ENCODE peak calls at places on chromosomes 11 and 22, in four cellular contexts. T, V, O and B are unnamed samples.

GRCh38 chr11:2509481-2510001 is 64.7 kb downstream of the KCNQ1 start:
- DNase-seq in T (no peak), V (no peak), O (no peak), B (no peak)

GRCh38 chr11:27161071-27161470 is 120.5 kb downstream of the BBOX1 start:
- DNase-seq in T (no peak), V (peak), O (no peak), B (no peak)

GRCh38 chr11:26578998-26579635 is 7.1 kb upstream of the MUC15 start:
- DNase-seq in T (no peak), V (no peak), O (no peak), B (no peak)

GRCh38 chr11:63937713-63938480 is 905 bp upstream of the NAA40 start:
- DNase-seq in T (peak), V (no peak), O (peak), B (peak)

GRCh38 chr22:40238425-40239344 is 61.0 kb downstream of the TNRC6B start:
- DNase-seq in T (no peak), V (peak), O (peak), B (no peak)

GRCh38 chr11:72758304-72758689 is 6.1 kb upstream of the ARAP1 start:
- DNase-seq in T (no peak), V (peak), O (no peak), B (no peak)

GRCh38 chr11:114412946-114413345 is 12.5 kb downstream of the RBM7 start:
- DNase-seq in T (no peak), V (no peak), O (no peak), B (no peak)

GRCh38 chr11:114155116-114155515 is 95.6 kb downstream of the ZBTB16 start:
- DNase-seq in T (no peak), V (no peak), O (no peak), B (no peak)

GRCh38 chr11:64251986-64252837 is 882 bp downstream of the PLCB3 start:
- DNase-seq in T (no peak), V (no peak), O (no peak), B (peak)

GRCh38 chr11:34148504-34149165 is 43.2 kb downstream of the NAT10 start:
- DNase-seq in T (no peak), V (no peak), O (no peak), B (no peak)

GRCh38 chr11:69154211-69154913 is 1.4 kb upstream of the SMIM38 start:
- DNase-seq in T (no peak), V (no peak), O (no peak), B (no peak)

GRCh38 chr11:118418770-118419169 is 17.4 kb downstream of the ATP5MG start:
- DNase-seq in T (no peak), V (no peak), O (no peak), B (no peak)

GRCh38 chr22:37337204-37337943 is 55.1 kb downstream of the CYTH4 start:
- DNase-seq in T (no peak), V (peak), O (no peak), B (no peak)

GRCh38 chr11:67613960-67614715 is 7.4 kb downstream of the NDUFV1 start:
- DNase-seq in T (peak), V (peak), O (peak), B (peak)

GRCh38 chr11:117502285-117502856 is 174.7 kb downstream of the CEP164 start:
- DNase-seq in T (no peak), V (no peak), O (no peak), B (no peak)

GRCh38 chr11:73912045-73912444 is 35.2 kb downstream of the PAAF1 start:
- DNase-seq in T (no peak), V (no peak), O (no peak), B (no peak)

GRCh38 chr11:89491141-89491690 is at the start of gene NOX4:
- DNase-seq in T (no peak), V (peak), O (no peak), B (no peak)

GRCh38 chr11:6397636-6398035 is 7.4 kb downstream of the SMPD1 start:
- DNase-seq in T (no peak), V (peak), O (no peak), B (no peak)

GRCh38 chr11:9716275-9717039 is 52.6 kb downstream of the SWAP70 start:
- DNase-seq in T (no peak), V (peak), O (peak), B (peak)

GRCh38 chr22:40046126-40046525 is 51.4 kb downstream of the FAM83F start:
- DNase-seq in T (peak), V (no peak), O (no peak), B (no peak)

GRCh38 chr22:30445438-30445936 is 19.9 kb downstream of the MTFP1 start:
- DNase-seq in T (no peak), V (peak), O (no peak), B (no peak)

GRCh38 chr11:81497202-81497804 is 1236.4 kb downstream of the FAM181B start:
- DNase-seq in T (peak), V (peak), O (peak), B (peak)

GRCh38 chr11:76588455-76589325 is 81.9 kb downstream of the LRRC32 start:
- DNase-seq in T (peak), V (peak), O (peak), B (peak)

GRCh38 chr11:20093775-20094174 is 66.5 kb downstream of the DBX1 start:
- DNase-seq in T (no peak), V (peak), O (no peak), B (no peak)

GRCh38 chr11:122099345-122100045 is 16.5 kb downstream of the BLID start:
- DNase-seq in T (no peak), V (peak), O (no peak), B (no peak)

GRCh38 chr11:548700-549603 is 11.6 kb downstream of the LMNTD2 start:
- DNase-seq in T (no peak), V (no peak), O (no peak), B (no peak)

GRCh38 chr22:40418366-40419201 is 48.2 kb downstream of the SGSM3 start:
- DNase-seq in T (peak), V (peak), O (no peak), B (no peak)

GRCh38 chr11:46976182-46976854 is 39.8 kb downstream of the CSTPP1 start:
- DNase-seq in T (no peak), V (no peak), O (peak), B (peak)

GRCh38 chr22:17789379-17790200 is 15.3 kb upstream of the BID start:
- DNase-seq in T (no peak), V (no peak), O (no peak), B (no peak)

GRCh38 chr11:112658521-112658920 is 302.7 kb upstream of the NCAM1 start:
- DNase-seq in T (no peak), V (no peak), O (no peak), B (no peak)

GRCh38 chr11:62142921-62143320 is 19.1 kb downstream of the INCENP start:
- DNase-seq in T (no peak), V (no peak), O (no peak), B (no peak)

GRCh38 chr11:68302256-68303054 is 9.9 kb upstream of the LRP5 start:
- DNase-seq in T (no peak), V (peak), O (no peak), B (no peak)

GRCh38 chr11:111934301-111934700 is 2.8 kb upstream of the DIXDC1 start:
- DNase-seq in T (no peak), V (no peak), O (no peak), B (no peak)

GRCh38 chr22:20531404-20532181 is 24.2 kb downstream of the MED15 start:
- DNase-seq in T (no peak), V (peak), O (no peak), B (no peak)

GRCh38 chr22:49010086-49010863 is 817.4 kb downstream of the BRD1 start:
- DNase-seq in T (no peak), V (no peak), O (no peak), B (no peak)

GRCh38 chr11:18792066-18792591 is 531 bp upstream of the PTPN5 start:
- DNase-seq in T (no peak), V (no peak), O (no peak), B (no peak)

GRCh38 chr22:17013396-17014100 is 5.5 kb upstream of the GAB4 start:
- DNase-seq in T (no peak), V (no peak), O (no peak), B (no peak)

GRCh38 chr11:59206635-59207034 is 6.1 kb downstream of the MPEG1 start:
- DNase-seq in T (peak), V (peak), O (peak), B (no peak)

GRCh38 chr11:13666708-13667107 is 1.8 kb upstream of the FAR1 start:
- DNase-seq in T (no peak), V (no peak), O (no peak), B (no peak)

GRCh38 chr11:13664351-13664750 is 4.1 kb upstream of the FAR1 start:
- DNase-seq in T (no peak), V (no peak), O (no peak), B (no peak)

GRCh38 chr11:13663631-13664071 is 4.8 kb upstream of the FAR1 start:
- DNase-seq in T (no peak), V (peak), O (no peak), B (no peak)

DNA sequence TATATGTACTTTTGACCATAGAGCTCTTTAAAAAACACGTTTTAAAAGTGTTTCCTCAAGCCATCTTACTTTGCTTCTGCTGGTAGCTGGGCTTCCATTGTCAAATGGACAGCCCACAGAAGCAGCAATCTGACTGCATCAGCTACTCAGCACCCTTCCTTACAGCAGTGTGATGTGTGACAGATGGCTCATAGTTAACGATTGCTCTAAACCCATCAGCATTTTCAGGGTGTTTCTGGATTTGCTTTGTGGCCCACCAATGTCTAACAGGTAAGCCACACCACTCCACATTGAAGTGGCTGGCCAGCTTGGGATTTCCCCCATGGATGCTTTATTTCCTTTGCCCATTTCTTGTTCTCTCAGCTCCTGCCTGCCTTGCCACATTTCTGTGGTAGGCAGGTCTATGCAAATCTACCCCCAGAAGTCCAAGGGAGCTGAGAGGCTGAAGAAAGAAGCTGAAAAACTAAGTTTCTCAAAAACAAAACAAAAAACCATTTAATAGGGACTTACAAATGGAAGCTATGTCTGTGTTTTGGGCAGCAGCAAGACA is 7.3 kb upstream of the FAR1 start:
- DNase-seq in T (no peak), V (no peak), O (no peak), B (no peak)
- TF ChIP-seq CTCF in T (no peak), V (no peak), O (no peak), B (no peak)

GRCh38 chr22:46876357-46876934 is 114.0 kb downstream of the TBC1D22A start:
- DNase-seq in T (no peak), V (no peak), O (no peak), B (no peak)
- TF ChIP-seq CTCF in T (no peak), V (no peak), O (no peak), B (no peak)

GRCh38 chr22:35589071-35589735 is 27.9 kb downstream of the MB start:
- DNase-seq in T (no peak), V (peak), O (no peak), B (no peak)
- TF ChIP-seq CTCF in T (no peak), V (peak), O (no peak), B (no peak)

GRCh38 chr22:27747396-27748256 is 53.9 kb downstream of the MN1 start:
- DNase-seq in T (no peak), V (no peak), O (no peak), B (no peak)
- TF ChIP-seq CTCF in T (no peak), V (peak), O (peak), B (no peak)

GRCh38 chr22:41948142-41948541 is 1.2 kb upstream of the CENPM start:
- DNase-seq in T (no peak), V (no peak), O (no peak), B (no peak)

GRCh38 chr22:41949297-41949965 is 2.5 kb upstream of the CENPM start:
- DNase-seq in T (no peak), V (no peak), O (peak), B (no peak)

GRCh38 chr22:41952713-41953112 is 763 bp downstream of the SMIM45 start:
- DNase-seq in T (no peak), V (no peak), O (no peak), B (no peak)

GRCh38 chr22:41947181-41948080 is 479 bp upstream of the CENPM start:
- DNase-seq in T (no peak), V (no peak), O (peak), B (no peak)

GRCh38 chr22:41951898-41952474 is at the start of gene SMIM45:
- DNase-seq in T (no peak), V (no peak), O (no peak), B (no peak)
- TF ChIP-seq CTCF in T (no peak), V (no peak), O (no peak), B (no peak)

GRCh38 chr11:79077684-79078379 is 363.0 kb downstream of the TENM4 start:
- DNase-seq in T (no peak), V (no peak), O (no peak), B (no peak)

GRCh38 chr11:79078999-79079398 is 361.8 kb downstream of the TENM4 start:
- DNase-seq in T (no peak), V (no peak), O (no peak), B (no peak)

GRCh38 chr11:79080506-79080905 is 360.3 kb downstream of the TENM4 start:
- DNase-seq in T (no peak), V (peak), O (no peak), B (no peak)

GRCh38 chr11:79074547-79074946 is 366.3 kb downstream of the TENM4 start:
- DNase-seq in T (no peak), V (no peak), O (no peak), B (no peak)

GRCh38 chr11:79076526-79077115 is 364.2 kb downstream of the TENM4 start:
- DNase-seq in T (peak), V (no peak), O (peak), B (no peak)
- TF ChIP-seq CTCF in T (peak), V (peak), O (peak), B (peak)

GRCh38 chr11:71101046-71101445 is 151.3 kb downstream of the SHANK2 start:
- DNase-seq in T (no peak), V (no peak), O (no peak), B (no peak)
- TF ChIP-seq CTCF in T (no peak), V (no peak), O (no peak), B (no peak)

DNA sequence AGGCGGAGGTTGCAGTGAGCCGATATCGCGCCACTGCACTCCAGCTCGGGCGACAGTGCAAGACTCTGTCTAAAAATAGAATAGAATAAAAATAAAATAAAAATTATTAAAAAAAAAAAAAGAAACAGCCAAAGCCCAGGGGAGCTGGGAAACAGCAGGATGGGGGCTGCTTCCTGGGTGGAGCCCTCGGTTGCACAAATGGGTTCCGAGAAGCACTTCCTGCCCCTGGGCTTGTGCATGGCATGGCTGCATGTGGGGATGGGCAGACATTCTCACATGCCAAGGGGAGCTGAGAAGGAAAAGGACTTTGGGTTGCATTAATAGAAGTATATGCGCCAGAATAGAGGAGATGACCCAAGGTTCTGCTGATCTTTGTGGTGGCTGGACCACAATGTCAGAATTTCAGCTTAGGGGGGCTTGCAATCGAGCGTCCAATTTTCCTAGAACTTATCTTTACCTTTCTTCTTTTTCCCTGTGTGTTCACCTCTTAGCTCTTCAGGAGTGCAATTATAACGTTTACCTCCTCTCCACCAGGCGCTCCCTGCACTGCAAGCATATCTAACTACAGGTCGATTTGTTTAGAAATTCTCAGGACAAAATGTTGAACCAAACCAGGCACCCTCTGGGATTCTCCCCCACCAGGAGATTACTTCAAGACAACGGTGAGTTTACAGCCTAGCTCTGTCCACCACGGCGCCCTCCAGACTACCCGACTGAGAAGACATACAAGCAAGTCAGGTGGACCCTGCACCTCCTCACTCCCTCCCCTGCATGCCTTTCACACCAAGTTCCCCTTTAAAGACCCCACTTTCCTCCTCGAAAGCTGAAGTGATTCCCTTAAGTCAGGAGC is 53.2 kb downstream of the SHISAL1 start:
- DNase-seq in T (no peak), V (no peak), O (no peak), B (no peak)
- TF ChIP-seq CTCF in T (no peak), V (no peak), O (no peak), B (no peak)

DNA sequence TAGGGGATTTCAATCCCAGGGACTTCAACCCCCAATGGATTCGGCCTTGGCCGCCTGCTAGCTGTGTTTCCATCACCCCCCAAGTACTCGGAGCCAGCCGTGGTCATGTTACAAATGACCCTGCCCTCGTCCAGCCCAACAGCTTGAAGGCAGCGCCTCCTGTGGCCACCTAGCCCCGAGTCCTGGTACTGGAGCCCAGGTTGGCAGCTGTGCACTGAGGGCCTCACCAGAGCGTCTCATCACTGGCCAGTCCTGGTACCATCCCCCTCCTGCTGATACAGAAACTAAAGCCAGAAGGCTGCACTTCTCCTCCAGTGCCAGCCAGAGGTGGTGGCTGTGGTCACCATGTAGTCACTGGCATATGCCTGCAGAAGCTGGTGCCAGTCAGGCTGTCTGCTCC is 44.9 kb upstream of the FADD start:
- DNase-seq in T (no peak), V (peak), O (no peak), B (no peak)
- TF ChIP-seq CTCF in T (no peak), V (peak), O (peak), B (peak)

DNA sequence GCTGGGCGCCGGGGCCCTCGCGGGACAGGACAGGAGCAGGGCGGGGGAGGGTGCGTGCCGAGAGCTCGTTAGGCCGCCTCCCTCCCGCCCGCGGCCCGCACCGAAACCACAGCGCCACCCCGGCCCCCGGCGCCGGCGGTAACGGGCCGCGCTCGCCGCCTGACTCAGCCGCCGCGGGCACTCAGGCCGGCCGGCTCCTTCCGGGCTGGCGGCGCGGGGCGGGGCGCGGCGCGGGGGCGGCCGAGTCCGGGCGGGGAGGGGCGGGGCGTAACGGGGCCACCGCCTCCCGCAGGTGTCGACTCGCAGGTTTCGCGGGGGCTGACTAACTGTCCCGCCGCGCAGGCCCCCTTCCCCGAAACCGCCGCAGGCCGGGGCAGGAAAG is at the start of gene AP5B1:
- DNase-seq in T (peak), V (peak), O (peak), B (peak)
- TF ChIP-seq CTCF in T (no peak), V (peak), O (no peak), B (peak)